ENCODE peak calls at places on chromosomes 5 and 9, in four cellular contexts. S is WTC11, X is K562, K is HepG2. I is an unnamed sample.

GRCh38 chr9:16154570-16155078 is 601.8 kb downstream of the CCDC171 start:
- DNase-seq in S (peak; percentile 79), X (no peak), K (no peak), I (peak; percentile 27)

GRCh38 chr9:121814594-121814993 is 163.2 kb downstream of the DAB2IP start:
- DNase-seq in S (no peak), X (no peak), K (no peak), I (no peak)

GRCh38 chr9:93071464-93071863 is 13.0 kb downstream of the SUSD3 start:
- DNase-seq in S (peak; percentile 62), X (peak; percentile 96), K (peak; percentile 31), I (peak; percentile 57)

GRCh38 chr5:61625682-61626620 is 293.9 kb downstream of the ZSWIM6 start:
- DNase-seq in S (peak; percentile 75), X (peak; percentile 15), K (no peak), I (peak; percentile 66)

GRCh38 chr5:81247441-81247972 is 14.4 kb downstream of the CKMT2 start:
- DNase-seq in S (no peak), X (no peak), K (no peak), I (no peak)

GRCh38 chr5:87113848-87114247 is 153.8 kb upstream of the RASA1 start:
- DNase-seq in S (no peak), X (no peak), K (no peak), I (no peak)

GRCh38 chr9:2018764-2019548 is 3.8 kb downstream of the SMARCA2 start:
- DNase-seq in S (no peak), X (no peak), K (no peak), I (no peak)

GRCh38 chr5:32076699-32077695 is 97.1 kb downstream of the GOLPH3 start:
- DNase-seq in S (peak; percentile 40), X (peak; percentile 42), K (peak; percentile 27), I (peak; percentile 31)

GRCh38 chr9:114684036-114684435 is 2.0 kb upstream of the TEX48 start:
- DNase-seq in S (no peak), X (no peak), K (no peak), I (no peak)

GRCh38 chr5:143403607-143404415 is at the start of gene NR3C1:
- DNase-seq in S (peak; percentile 67), X (peak; percentile 79), K (peak; percentile 58), I (peak; percentile 87)

GRCh38 chr5:134541736-134542376 is 16.4 kb downstream of the JADE2 start:
- DNase-seq in S (peak; percentile 82), X (peak; percentile 58), K (no peak), I (no peak)

GRCh38 chr5:4879693-4880303 is 260.3 kb upstream of the ADAMTS16 start:
- DNase-seq in S (peak; percentile 92), X (peak; percentile 81), K (peak; percentile 44), I (peak; percentile 65)

GRCh38 chr5:66882592-66883227 is 286.5 kb downstream of the MAST4 start:
- DNase-seq in S (no peak), X (no peak), K (no peak), I (peak; percentile 92)

GRCh38 chr9:27784999-27785713 is 211.9 kb upstream of the C9orf72 start:
- DNase-seq in S (no peak), X (no peak), K (no peak), I (no peak)

GRCh38 chr9:92501671-92502393 is 19.5 kb upstream of the ASPN start:
- DNase-seq in S (peak; percentile 44), X (peak; percentile 41), K (peak; percentile 46), I (peak; percentile 65)

GRCh38 chr5:130652178-130652577 is 512.9 kb downstream of the HINT1 start:
- DNase-seq in S (no peak), X (no peak), K (no peak), I (peak; percentile 14)

GRCh38 chr5:127561254-127561653 is 43.8 kb downstream of the PRRC1 start:
- DNase-seq in S (no peak), X (no peak), K (no peak), I (no peak)

GRCh38 chr9:18129809-18130334 is 344.1 kb upstream of the ADAMTSL1 start:
- DNase-seq in S (peak; percentile 14), X (no peak), K (no peak), I (no peak)

GRCh38 chr5:132498686-132499271 is 8.2 kb upstream of the IRF1 start:
- DNase-seq in S (no peak), X (no peak), K (no peak), I (no peak)

GRCh38 chr5:124025306-124025705 is 513.3 kb downstream of the CSNK1G3 start:
- DNase-seq in S (no peak), X (no peak), K (no peak), I (no peak)

GRCh38 chr5:74738406-74738805 is 28.5 kb downstream of the GFM2 start:
- DNase-seq in S (no peak), X (no peak), K (no peak), I (no peak)

GRCh38 chr5:82421119-82421518 is 143.0 kb upstream of the RPS23 start:
- DNase-seq in S (no peak), X (no peak), K (no peak), I (peak; percentile 52)

GRCh38 chr5:3342271-3343100 is 253.1 kb upstream of the IRX1 start:
- DNase-seq in S (no peak), X (no peak), K (no peak), I (no peak)

GRCh38 chr5:79847561-79847960 is 143.5 kb downstream of the MTX3 start:
- DNase-seq in S (no peak), X (no peak), K (no peak), I (no peak)

GRCh38 chr9:120841930-120842684 is 615 bp downstream of the PSMD5 start:
- DNase-seq in S (no peak), X (no peak), K (no peak), I (no peak)

GRCh38 chr5:177478711-177479646 is 5.5 kb upstream of the DBN1 start:
- DNase-seq in S (no peak), X (no peak), K (no peak), I (no peak)

GRCh38 chr5:104429911-104430310 is 867.3 kb upstream of the NUDT12 start:
- DNase-seq in S (no peak), X (no peak), K (no peak), I (no peak)

DNA sequence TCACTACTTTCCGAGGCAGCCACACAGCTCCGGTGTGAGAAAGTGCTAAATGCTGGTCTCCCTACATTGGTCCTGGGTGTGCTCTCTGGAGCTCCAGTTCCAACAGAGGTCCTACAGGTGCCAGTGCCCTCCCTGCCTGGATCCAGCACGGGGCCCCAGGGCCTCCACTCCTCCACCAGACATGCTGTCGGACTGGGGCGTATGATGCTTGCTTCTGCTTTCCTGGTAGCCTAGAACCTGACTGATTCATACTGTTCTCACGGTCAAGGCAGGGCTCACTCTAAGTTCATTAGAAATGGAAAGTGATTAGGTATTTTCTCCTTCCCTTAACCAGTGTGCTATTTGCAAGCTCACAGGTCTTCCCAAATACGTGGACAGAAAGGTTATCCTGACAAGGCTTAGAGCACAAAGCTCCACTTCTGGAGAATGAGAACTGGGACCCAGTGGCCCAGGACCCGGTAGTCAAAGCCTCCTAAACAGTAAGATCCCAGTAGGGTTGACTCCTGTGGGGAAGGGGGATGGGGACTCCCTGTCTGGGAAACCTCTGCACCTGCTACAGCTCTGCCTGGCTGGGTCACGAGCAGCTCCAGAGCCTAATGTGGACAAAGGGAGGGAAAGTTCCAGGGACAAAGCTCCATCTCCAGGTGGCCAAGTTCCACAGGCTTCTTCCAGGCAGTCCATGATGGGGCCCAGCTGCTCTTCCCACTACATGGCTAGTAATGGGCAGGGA is 98.1 kb downstream of the PAX5 start:
- DNase-seq in S (no peak), X (no peak), K (no peak), I (no peak)
- TF ChIP-seq JUN in S (no peak), X (no peak), K (no peak), I (no peak)

DNA sequence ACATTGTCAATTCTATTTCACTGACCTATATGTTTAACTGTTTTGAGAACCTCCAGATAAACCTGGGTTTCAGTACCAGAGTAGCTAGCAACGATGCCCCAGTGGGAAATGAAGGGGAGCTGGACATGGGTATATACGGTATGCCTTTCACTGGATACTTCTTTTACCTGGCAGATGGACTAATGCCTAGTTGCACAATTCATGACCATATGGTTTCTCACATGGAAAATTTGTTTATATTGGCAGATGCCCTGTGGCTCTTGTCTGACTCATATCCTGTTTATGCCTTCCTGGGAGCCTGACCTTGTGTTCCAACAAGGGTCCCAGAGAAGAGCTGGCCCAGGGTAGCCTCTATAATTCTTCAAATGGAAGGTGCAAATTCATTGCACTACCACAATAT is 144.1 kb downstream of the MAT2B start:
- DNase-seq in S (no peak), X (no peak), K (peak; percentile 20), I (peak; percentile 5)
- TF ChIP-seq JUN in S (no peak), X (no peak), K (no peak), I (no peak)

GRCh38 chr5:139747583-139748504 is 47.8 kb upstream of the PSD2 start:
- DNase-seq in S (peak; percentile 63), X (peak; percentile 77), K (no peak), I (no peak)
- TF ChIP-seq JUN in S (no peak), X (peak; percentile 75), K (peak; percentile 69), I (no peak)

DNA sequence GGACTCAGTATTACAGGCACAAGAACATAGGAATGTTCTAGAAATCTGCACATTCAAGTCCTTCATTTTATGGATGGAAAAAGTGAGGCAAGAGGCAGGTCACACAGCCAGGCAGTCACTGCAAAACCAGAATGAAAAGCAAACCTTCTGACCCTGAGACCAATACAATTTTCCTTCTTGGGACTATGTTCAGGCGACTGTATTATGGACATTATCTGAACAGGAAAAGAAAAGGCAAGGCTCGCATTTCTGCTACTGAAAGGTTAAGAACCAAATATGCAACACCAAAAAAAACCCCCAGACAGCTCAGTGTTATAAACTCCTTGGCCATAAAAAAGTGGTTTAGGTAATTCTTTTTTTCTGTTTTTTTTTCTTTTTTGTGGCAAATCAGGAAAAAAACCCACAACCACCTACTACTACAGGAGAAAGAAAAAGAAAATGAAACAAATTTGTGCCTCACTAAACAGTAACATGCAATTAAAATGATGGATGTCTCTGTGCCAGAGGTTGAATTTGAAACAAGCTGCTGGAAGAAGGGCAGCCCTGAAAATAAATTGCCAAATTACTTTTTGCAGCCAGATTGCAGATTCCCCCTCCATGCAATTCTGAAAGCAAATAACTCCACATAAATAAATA is 25.3 kb downstream of the EPB41L4B start:
- DNase-seq in S (no peak), X (no peak), K (no peak), I (no peak)
- TF ChIP-seq JUN in S (no peak), X (no peak), K (no peak), I (no peak)

GRCh38 chr9:70868661-70869652 is 252.5 kb downstream of the TRPM3 start:
- DNase-seq in S (no peak), X (no peak), K (no peak), I (no peak)
- TF ChIP-seq JUN in S (no peak), X (no peak), K (no peak), I (no peak)

DNA sequence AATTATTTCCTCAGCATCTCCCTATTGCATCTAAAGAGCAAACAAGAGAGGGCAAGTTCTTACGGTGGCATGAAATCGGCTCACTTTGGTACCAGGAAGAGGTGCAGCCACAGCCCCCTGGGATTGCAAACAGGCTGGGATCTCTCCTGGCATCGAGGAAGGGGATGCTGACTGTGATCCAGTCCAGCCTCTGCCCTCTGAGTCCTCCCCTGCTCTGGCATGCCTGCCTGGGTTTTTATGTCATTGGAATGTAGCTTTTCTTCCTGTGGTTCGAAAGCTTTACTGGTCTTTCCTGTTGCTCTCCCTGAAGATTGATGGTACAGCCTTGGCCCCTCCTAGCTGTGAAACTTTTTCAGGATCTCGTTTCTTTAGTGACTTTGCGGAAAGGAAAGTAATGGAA is 6.6 kb downstream of the SLC46A2 start:
- DNase-seq in S (no peak), X (no peak), K (no peak), I (no peak)
- TF ChIP-seq JUN in S (no peak), X (no peak), K (no peak), I (no peak)

GRCh38 chr9:10434412-10434811 is 178.4 kb downstream of the PTPRD start:
- DNase-seq in S (no peak), X (no peak), K (no peak), I (no peak)

GRCh38 chr9:10436771-10437170 is 176.0 kb downstream of the PTPRD start:
- DNase-seq in S (no peak), X (no peak), K (no peak), I (no peak)

GRCh38 chr9:10443805-10444204 is 169.0 kb downstream of the PTPRD start:
- DNase-seq in S (no peak), X (no peak), K (no peak), I (no peak)

GRCh38 chr9:10438955-10439354 is 173.8 kb downstream of the PTPRD start:
- DNase-seq in S (no peak), X (no peak), K (no peak), I (no peak)
- TF ChIP-seq JUN in S (no peak), X (no peak), K (no peak), I (no peak)